ENCODE peak calls at places on chromosome 16, in five cellular contexts. V, S, F, P and I are unnamed samples.

GRCh38 chr16:27318399-27319256 is 4.9 kb downstream of the IL4R start:
- DNase-seq in V (no peak), P (peak), S (no peak), F (peak), I (no peak)

GRCh38 chr16:57060323-57061083 is 31.9 kb upstream of the CPNE2 start:
- DNase-seq in P (peak), V (no peak), S (no peak), F (no peak), I (no peak)

GRCh38 chr16:4410335-4411075 is 5.9 kb downstream of the CORO7 start:
- DNase-seq in S (no peak), F (peak), P (peak), V (no peak), I (no peak)

GRCh38 chr16:85579199-85579598 is 33.9 kb upstream of the GSE1 start:
- DNase-seq in P (no peak), F (no peak), V (no peak), S (no peak), I (no peak)

GRCh38 chr16:57485916-57486857 is at the start of gene DOK4:
- DNase-seq in V (peak), F (peak), S (no peak), P (peak), I (peak)

GRCh38 chr16:64417711-64418227 is 704.1 kb downstream of the CDH11 start:
- DNase-seq in V (no peak), F (no peak), S (peak), P (peak), I (no peak)

GRCh38 chr16:4691666-4692412 is 1.5 kb upstream of the NUDT16L1 start:
- DNase-seq in P (no peak), F (peak), V (no peak), S (no peak), I (no peak)

GRCh38 chr16:14364386-14365199 is 265.5 kb downstream of the PARN start:
- DNase-seq in P (peak), S (no peak), V (no peak), F (no peak), I (no peak)

GRCh38 chr16:29308644-29309546 is 97.6 kb downstream of the NPIPB11 start:
- DNase-seq in F (peak), P (no peak), V (no peak), S (no peak), I (no peak)

GRCh38 chr16:29304251-29304900 is 102.1 kb downstream of the NPIPB11 start:
- DNase-seq in F (no peak), V (no peak), S (no peak), P (no peak), I (no peak)

GRCh38 chr16:29307598-29308507 is 98.7 kb downstream of the NPIPB11 start:
- DNase-seq in F (peak), V (no peak), S (no peak), P (no peak), I (no peak)

GRCh38 chr16:29306201-29306600 is 100.3 kb downstream of the NPIPB11 start:
- DNase-seq in P (no peak), F (peak), S (no peak), V (no peak), I (no peak)

DNA sequence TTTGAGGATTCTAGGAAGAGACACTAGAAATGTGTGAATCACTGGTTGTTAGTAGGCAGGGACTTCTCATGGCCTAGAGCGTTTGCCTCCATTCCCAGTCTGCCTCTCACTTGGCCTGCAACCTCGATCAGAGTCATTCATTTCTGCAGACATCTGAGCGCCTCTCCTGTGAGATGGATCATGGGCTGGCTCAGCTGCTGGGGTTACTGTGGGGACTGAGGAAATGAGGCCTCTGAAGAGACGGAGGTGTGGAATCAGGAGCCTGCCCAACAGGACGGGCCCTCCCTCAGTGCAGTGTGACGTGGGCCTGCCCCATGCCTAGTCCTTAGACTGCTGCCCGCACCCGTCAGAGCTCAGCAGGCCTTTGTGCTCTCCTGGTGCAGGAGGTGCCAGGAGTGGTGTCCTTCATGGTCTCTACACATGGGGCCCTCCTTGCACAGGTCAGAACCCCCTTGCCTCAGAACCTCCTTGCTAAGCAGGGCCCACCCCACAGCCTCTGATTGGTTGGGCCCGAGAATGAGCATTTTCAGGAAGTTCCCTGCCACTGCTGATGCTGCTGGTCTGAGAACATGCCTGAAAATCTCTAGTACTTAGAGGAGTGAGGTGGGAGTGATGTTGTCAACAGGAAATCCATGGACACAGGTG is 99.4 kb downstream of the NPIPB11 start:
- DNase-seq in V (no peak), S (peak), F (no peak), P (no peak), I (no peak)
- TF ChIP-seq CTCF in V (no peak), S (no peak), F (no peak), P (no peak), I (no peak)

GRCh38 chr16:69334696-69335095 is 4.3 kb upstream of the PDF start:
- DNase-seq in V (no peak), F (no peak), S (no peak), P (no peak), I (no peak)

GRCh38 chr16:69340095-69340644 is 598 bp downstream of the NIP7 start:
- DNase-seq in S (no peak), V (no peak), F (no peak), P (peak), I (no peak)

GRCh38 chr16:69338557-69339288 is 641 bp downstream of the COG8 start:
- DNase-seq in P (no peak), S (no peak), F (peak), V (no peak), I (no peak)

GRCh38 chr16:69344171-69344570 is 4.6 kb downstream of the NIP7 start:
- DNase-seq in P (no peak), S (no peak), F (no peak), V (no peak), I (no peak)

DNA sequence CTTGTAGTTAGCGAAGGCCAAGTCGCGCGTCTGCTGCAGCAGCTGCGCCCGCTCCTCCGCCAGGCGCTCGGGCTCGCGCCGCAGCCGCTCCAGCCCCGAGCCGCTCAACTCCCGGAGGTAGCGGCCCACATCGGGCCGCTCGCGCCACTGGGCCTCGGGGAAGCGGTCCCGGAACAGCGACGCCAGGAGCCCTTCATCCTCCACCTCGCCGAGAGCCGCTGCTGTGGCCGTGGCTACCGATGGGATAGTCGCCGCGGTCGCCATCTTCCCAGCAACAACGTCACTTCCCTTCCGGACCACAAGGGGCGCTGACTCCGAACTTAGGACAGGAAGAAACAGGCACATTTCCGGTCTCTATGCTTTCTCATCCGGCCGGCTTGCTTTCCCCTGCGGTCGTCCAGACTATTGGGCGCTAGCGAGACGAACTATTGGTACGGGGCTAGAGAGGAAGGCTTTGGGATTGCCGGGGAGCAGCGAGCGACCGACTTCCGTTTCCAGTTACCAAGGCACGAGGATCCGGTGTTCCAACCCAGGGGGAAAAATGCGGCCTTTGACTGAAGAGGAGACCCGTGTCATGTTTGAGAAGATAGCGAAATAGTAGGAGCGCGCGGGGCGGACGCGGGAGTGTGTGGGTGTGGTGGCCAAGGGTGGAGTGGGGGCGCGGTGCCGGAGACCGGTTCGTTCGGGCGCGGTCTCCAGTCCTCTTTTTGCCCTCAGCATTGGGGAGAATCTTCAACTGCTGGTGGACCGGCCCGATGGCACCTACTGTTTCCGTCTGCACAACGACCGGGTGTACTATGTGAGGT is at the start of the genes COG8 and NIP7:
- DNase-seq in S (peak), P (peak), F (peak), V (peak), I (peak)
- TF ChIP-seq CTCF in S (peak), P (peak), F (peak), V (peak), I (peak)

GRCh38 chr16:35102780-35103403 is 1643.5 kb downstream of the TP53TG3F start:
- DNase-seq in V (no peak), S (no peak), F (no peak), P (no peak), I (no peak)
- TF ChIP-seq CTCF in V (no peak), S (peak), F (no peak), P (no peak), I (no peak)

GRCh38 chr16:78461087-78461486 is 361.6 kb downstream of the WWOX start:
- DNase-seq in V (no peak), P (no peak), F (no peak), S (no peak), I (no peak)

GRCh38 chr16:78460428-78460827 is 361.0 kb downstream of the WWOX start:
- DNase-seq in F (no peak), S (no peak), V (no peak), P (no peak), I (no peak)

GRCh38 chr16:78455861-78456260 is 356.4 kb downstream of the WWOX start:
- DNase-seq in F (no peak), S (no peak), P (no peak), V (no peak), I (no peak)

GRCh38 chr16:78461496-78461938 is 362.1 kb downstream of the WWOX start:
- DNase-seq in F (no peak), V (no peak), P (no peak), S (no peak), I (no peak)

DNA sequence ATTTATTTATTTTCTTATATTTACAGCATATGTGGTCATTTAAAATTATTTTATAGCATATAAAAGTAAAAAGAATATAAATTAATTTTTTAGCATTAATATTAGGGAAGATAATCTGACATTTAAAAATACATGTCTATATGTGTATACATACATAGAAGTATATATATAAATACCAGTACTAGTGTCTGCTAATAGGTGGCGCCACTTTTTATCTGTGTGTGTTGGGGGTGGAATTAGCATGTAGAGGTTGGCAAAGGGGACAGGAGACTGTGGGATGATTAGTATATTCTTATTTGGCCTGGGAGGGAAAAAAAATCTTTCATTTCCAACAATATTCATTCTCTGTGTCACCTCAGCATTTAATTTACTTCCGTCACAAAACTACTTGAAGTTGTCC is 359.1 kb downstream of the WWOX start:
- DNase-seq in V (no peak), P (no peak), S (no peak), F (no peak), I (no peak)
- TF ChIP-seq CTCF in V (no peak), P (no peak), S (no peak), F (no peak), I (no peak)

GRCh38 chr16:11386791-11387546 is 41.7 kb downstream of the RMI2 start:
- DNase-seq in P (peak), F (peak), V (no peak), S (no peak), I (no peak)
- TF ChIP-seq CTCF in P (peak), F (peak), V (peak), S (peak), I (peak)

GRCh38 chr16:66165879-66166278 is 200.6 kb upstream of the CDH5 start:
- DNase-seq in S (no peak), P (no peak), V (no peak), F (peak), I (no peak)

GRCh38 chr16:66168777-66169176 is 197.7 kb upstream of the CDH5 start:
- DNase-seq in F (no peak), S (no peak), V (no peak), P (no peak), I (peak)

GRCh38 chr16:66169817-66170216 is 196.7 kb upstream of the CDH5 start:
- DNase-seq in S (no peak), P (no peak), V (no peak), F (no peak), I (peak)

GRCh38 chr16:66166451-66166850 is 200.0 kb upstream of the CDH5 start:
- DNase-seq in V (no peak), F (peak), S (no peak), P (peak), I (no peak)

DNA sequence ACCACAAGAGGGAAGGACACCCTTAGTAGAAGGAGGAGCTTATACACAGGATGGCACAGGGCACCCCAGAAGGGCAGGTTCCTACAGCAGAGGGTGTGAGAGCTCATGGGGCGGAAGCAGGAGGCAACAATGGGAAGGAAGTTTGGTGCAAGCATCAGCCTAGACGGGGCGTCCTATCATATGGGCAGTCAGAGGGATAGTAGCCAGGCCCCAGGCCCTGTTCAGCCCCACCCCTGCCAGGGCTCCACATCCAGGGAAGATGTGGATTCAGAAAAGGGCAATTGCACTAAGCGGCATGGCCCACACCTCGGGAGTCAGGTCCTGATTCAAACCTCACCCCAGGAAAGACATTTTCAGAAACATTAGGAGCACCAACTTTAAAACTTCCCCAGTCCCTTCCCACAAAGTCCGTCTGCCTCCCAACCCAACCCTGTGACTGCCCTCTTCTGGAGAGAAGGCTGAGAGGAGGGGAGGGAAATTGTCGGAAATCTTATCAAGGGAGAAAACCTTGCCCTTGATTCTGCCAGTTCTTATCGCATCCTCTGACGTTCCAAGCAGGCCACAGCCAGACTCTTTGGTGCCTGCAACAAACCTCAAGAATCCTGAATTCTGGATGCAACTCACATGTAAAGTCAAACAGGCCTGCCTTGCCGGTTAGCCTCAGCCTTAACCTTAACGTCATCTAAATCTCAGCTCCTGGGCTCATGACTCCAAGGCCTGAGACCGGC is 198.8 kb upstream of the CDH5 start:
- DNase-seq in V (no peak), P (peak), S (no peak), F (no peak), I (no peak)
- TF ChIP-seq CTCF in V (no peak), P (peak), S (peak), F (no peak), I (peak)

GRCh38 chr16:11585460-11586374 is 1.0 kb downstream of the LITAF start:
- DNase-seq in S (no peak), V (no peak), P (no peak), F (no peak), I (no peak)

GRCh38 chr16:11587643-11588247 is 1.0 kb upstream of the LITAF start:
- DNase-seq in P (no peak), S (no peak), F (no peak), V (no peak), I (no peak)

GRCh38 chr16:11588321-11589244 is 1.9 kb upstream of the LITAF start:
- DNase-seq in V (no peak), S (no peak), F (no peak), P (no peak), I (no peak)

GRCh38 chr16:11586375-11586855 is 304 bp downstream of the LITAF start:
- DNase-seq in P (no peak), F (no peak), V (no peak), S (no peak), I (no peak)

GRCh38 chr16:11586856-11587642 is at the start of gene LITAF:
- DNase-seq in V (peak), F (peak), S (no peak), P (peak), I (peak)
- TF ChIP-seq CTCF in V (no peak), F (no peak), S (no peak), P (no peak), I (no peak)

GRCh38 chr16:87877942-87878507 is 8.7 kb upstream of the SLC7A5 start:
- DNase-seq in F (no peak), S (no peak), V (no peak), P (no peak), I (no peak)
- TF ChIP-seq CTCF in F (no peak), S (peak), V (no peak), P (peak), I (peak)

GRCh38 chr16:88515925-88516324 is 54.3 kb upstream of the ZC3H18 start:
- DNase-seq in S (no peak), F (no peak), P (no peak), V (no peak), I (no peak)
- TF ChIP-seq CTCF in S (no peak), F (no peak), P (no peak), V (no peak), I (no peak)

DNA sequence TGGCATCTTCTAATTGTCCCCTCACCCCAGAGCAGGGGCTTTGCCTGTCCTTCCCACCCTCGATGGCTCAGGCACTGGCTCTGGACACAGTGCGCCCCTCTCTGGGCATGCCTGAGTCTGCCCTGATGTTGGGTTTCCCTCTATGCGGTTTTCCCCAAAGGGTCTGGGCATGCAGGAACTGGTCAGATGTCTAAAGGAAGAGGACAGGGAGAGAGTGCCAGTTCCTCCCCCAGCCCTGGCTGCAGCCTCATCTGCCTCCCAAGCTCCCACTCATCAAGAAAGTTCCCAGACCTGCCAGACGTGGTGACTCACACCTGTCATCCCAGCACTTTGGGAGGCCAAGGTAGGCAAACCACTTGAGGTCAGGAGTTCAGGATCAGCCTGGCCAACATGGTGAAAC is 41.3 kb upstream of the PABPN1L start:
- DNase-seq in V (no peak), P (no peak), F (no peak), S (no peak), I (no peak)
- TF ChIP-seq CTCF in V (no peak), P (no peak), F (no peak), S (no peak), I (no peak)